ENCODE peak calls at places on chromosome 1, in six cellular contexts. B is psoas muscle; L is stimulated activated naive CD8-positive, alpha-beta T cell treated with anti-CD3 and anti-CD28 coated beads, Interleukin-15, Interleukin-2, amounts not matched to agents 100 U/mL and 50 U/mL, for 24 hours; G is NCI-H446 treated with DMSO at 0.1 percent for 48 hours; X is endothelial cell; S is hepatocyte. D is an unnamed sample.

GRCh38 chr1:87115317-87115885 is 201.0 kb downstream of the HS2ST1 start:
- DNase-seq in B (no peak), L (no peak), G (no peak), X (no peak), S (no peak), D (no peak)

GRCh38 chr1:247415423-247416361 is at the start of gene NLRP3:
- DNase-seq in B (no peak), L (peak), G (no peak), X (no peak), S (peak), D (no peak)

GRCh38 chr1:174968750-174969244 is 30.9 kb upstream of the CACYBP start:
- DNase-seq in B (no peak), L (no peak), G (no peak), X (no peak), S (no peak), D (no peak)

GRCh38 chr1:3348196-3348865 is 106.1 kb upstream of the ARHGEF16 start:
- DNase-seq in B (no peak), L (no peak), G (no peak), X (no peak), S (no peak), D (no peak)

GRCh38 chr1:47611992-47612391 is 174.1 kb downstream of the FOXD2 start:
- DNase-seq in B (no peak), L (no peak), G (no peak), X (no peak), S (no peak), D (no peak)

GRCh38 chr1:165481820-165482532 is 37.0 kb upstream of the RXRG start:
- DNase-seq in B (peak), L (peak), G (no peak), X (no peak), S (peak), D (no peak)

GRCh38 chr1:81414417-81415087 is 386.2 kb upstream of the ADGRL2 start:
- DNase-seq in B (peak), L (peak), G (no peak), X (peak), S (peak), D (peak)

GRCh38 chr1:39575191-39576015 is 1.2 kb downstream of the PABPC4 start:
- DNase-seq in B (peak), L (peak), G (no peak), X (peak), S (peak), D (peak)

GRCh38 chr1:160095382-160096105 is 2.9 kb downstream of the IGSF8 start:
- DNase-seq in B (no peak), L (no peak), G (no peak), X (no peak), S (no peak), D (no peak)

GRCh38 chr1:44576456-44577150 is 97.7 kb downstream of the TMEM53 start:
- DNase-seq in B (no peak), L (no peak), G (no peak), X (peak), S (no peak), D (no peak)